ENCODE peak calls at places on chromosome 20, in nine cellular contexts. One of them, this sample, is unnamed.

GRCh38 chr20:32912688-32913087 is 54.0 kb downstream of the EFCAB8 start:
- DNase-seq in H1: no peak
- DNase-seq in activated naive CD8-positive, alpha-beta T cell treated with anti-CD3 and anti-CD28 coated beads, Interleukin-2, amount 50 U/mL, for 24 hours: no peak
- DNase-seq in cardiac muscle cell: no peak
- DNase-seq in activated CD4-positive, alpha-beta T cell treated with anti-CD3 and anti-CD28 coated beads, Interleukin-2, amount 50 U/mL, for 24 hours: no peak
- DNase-seq in activated T-cell treated with anti-CD3 and anti-CD28 coated beads for 24 hours: no peak
- DNase-seq in dorsolateral prefrontal cortex: no peak
- DNase-seq in GM23248: no peak
- DNase-seq in A549: no peak
- DNase-seq in this sample: no peak

GRCh38 chr20:48795732-48796131 is 32.1 kb downstream of the PREX1 start:
- DNase-seq in A549: no peak
- DNase-seq in cardiac muscle cell: no peak
- DNase-seq in H1: no peak
- DNase-seq in GM23248: no peak
- DNase-seq in activated naive CD8-positive, alpha-beta T cell treated with anti-CD3 and anti-CD28 coated beads, Interleukin-2, amount 50 U/mL, for 24 hours: no peak
- DNase-seq in activated T-cell treated with anti-CD3 and anti-CD28 coated beads for 24 hours: no peak
- DNase-seq in activated CD4-positive, alpha-beta T cell treated with anti-CD3 and anti-CD28 coated beads, Interleukin-2, amount 50 U/mL, for 24 hours: no peak
- DNase-seq in dorsolateral prefrontal cortex: no peak
- DNase-seq in this sample: no peak

GRCh38 chr20:63945921-63946920 is 10.0 kb downstream of the UCKL1 start:
- DNase-seq in activated CD4-positive, alpha-beta T cell treated with anti-CD3 and anti-CD28 coated beads, Interleukin-2, amount 50 U/mL, for 24 hours: no peak
- DNase-seq in activated naive CD8-positive, alpha-beta T cell treated with anti-CD3 and anti-CD28 coated beads, Interleukin-2, amount 50 U/mL, for 24 hours: no peak
- DNase-seq in H1: no peak
- DNase-seq in dorsolateral prefrontal cortex: no peak
- DNase-seq in GM23248: no peak
- DNase-seq in cardiac muscle cell: no peak
- DNase-seq in activated T-cell treated with anti-CD3 and anti-CD28 coated beads for 24 hours: no peak
- DNase-seq in A549: no peak
- DNase-seq in this sample: no peak

GRCh38 chr20:17541996-17542395 is 10.8 kb upstream of the BFSP1 start:
- DNase-seq in cardiac muscle cell: peak; percentile 38
- DNase-seq in activated T-cell treated with anti-CD3 and anti-CD28 coated beads for 24 hours: no peak
- DNase-seq in dorsolateral prefrontal cortex: no peak
- DNase-seq in activated naive CD8-positive, alpha-beta T cell treated with anti-CD3 and anti-CD28 coated beads, Interleukin-2, amount 50 U/mL, for 24 hours: no peak
- DNase-seq in activated CD4-positive, alpha-beta T cell treated with anti-CD3 and anti-CD28 coated beads, Interleukin-2, amount 50 U/mL, for 24 hours: no peak
- DNase-seq in GM23248: peak; percentile 90
- DNase-seq in H1: no peak
- DNase-seq in A549: no peak
- DNase-seq in this sample: no peak

GRCh38 chr20:22814475-22815205 is 220.5 kb upstream of the SSTR4 start:
- DNase-seq in activated naive CD8-positive, alpha-beta T cell treated with anti-CD3 and anti-CD28 coated beads, Interleukin-2, amount 50 U/mL, for 24 hours: no peak
- DNase-seq in H1: no peak
- DNase-seq in cardiac muscle cell: no peak
- DNase-seq in dorsolateral prefrontal cortex: no peak
- DNase-seq in activated T-cell treated with anti-CD3 and anti-CD28 coated beads for 24 hours: no peak
- DNase-seq in activated CD4-positive, alpha-beta T cell treated with anti-CD3 and anti-CD28 coated beads, Interleukin-2, amount 50 U/mL, for 24 hours: no peak
- DNase-seq in GM23248: no peak
- DNase-seq in A549: no peak
- DNase-seq in this sample: no peak

GRCh38 chr20:2178328-2179232 is 77.0 kb downstream of the STK35 start:
- DNase-seq in activated CD4-positive, alpha-beta T cell treated with anti-CD3 and anti-CD28 coated beads, Interleukin-2, amount 50 U/mL, for 24 hours: no peak
- DNase-seq in H1: no peak
- DNase-seq in cardiac muscle cell: peak; percentile 67
- DNase-seq in dorsolateral prefrontal cortex: no peak
- DNase-seq in A549: no peak
- DNase-seq in activated naive CD8-positive, alpha-beta T cell treated with anti-CD3 and anti-CD28 coated beads, Interleukin-2, amount 50 U/mL, for 24 hours: no peak
- DNase-seq in activated T-cell treated with anti-CD3 and anti-CD28 coated beads for 24 hours: no peak
- DNase-seq in GM23248: no peak
- DNase-seq in this sample: no peak

GRCh38 chr20:15902493-15902892 is 670.8 kb downstream of the KIF16B start:
- DNase-seq in dorsolateral prefrontal cortex: no peak
- DNase-seq in activated CD4-positive, alpha-beta T cell treated with anti-CD3 and anti-CD28 coated beads, Interleukin-2, amount 50 U/mL, for 24 hours: no peak
- DNase-seq in cardiac muscle cell: no peak
- DNase-seq in activated T-cell treated with anti-CD3 and anti-CD28 coated beads for 24 hours: no peak
- DNase-seq in A549: peak; percentile 44
- DNase-seq in activated naive CD8-positive, alpha-beta T cell treated with anti-CD3 and anti-CD28 coated beads, Interleukin-2, amount 50 U/mL, for 24 hours: peak; percentile 7
- DNase-seq in GM23248: no peak
- DNase-seq in H1: peak; percentile 27
- DNase-seq in this sample: peak; percentile 58

GRCh38 chr20:35618372-35619131 is 2.9 kb downstream of the SPAG4 start:
- DNase-seq in activated naive CD8-positive, alpha-beta T cell treated with anti-CD3 and anti-CD28 coated beads, Interleukin-2, amount 50 U/mL, for 24 hours: no peak
- DNase-seq in A549: no peak
- DNase-seq in cardiac muscle cell: peak; percentile 32
- DNase-seq in dorsolateral prefrontal cortex: no peak
- DNase-seq in activated CD4-positive, alpha-beta T cell treated with anti-CD3 and anti-CD28 coated beads, Interleukin-2, amount 50 U/mL, for 24 hours: no peak
- DNase-seq in H1: no peak
- DNase-seq in GM23248: peak; percentile 62
- DNase-seq in activated T-cell treated with anti-CD3 and anti-CD28 coated beads for 24 hours: no peak
- DNase-seq in this sample: peak; percentile 24

GRCh38 chr20:37945034-37945660 is 42.2 kb downstream of the VSTM2L start:
- DNase-seq in activated CD4-positive, alpha-beta T cell treated with anti-CD3 and anti-CD28 coated beads, Interleukin-2, amount 50 U/mL, for 24 hours: no peak
- DNase-seq in cardiac muscle cell: no peak
- DNase-seq in GM23248: no peak
- DNase-seq in A549: no peak
- DNase-seq in activated naive CD8-positive, alpha-beta T cell treated with anti-CD3 and anti-CD28 coated beads, Interleukin-2, amount 50 U/mL, for 24 hours: no peak
- DNase-seq in H1: no peak
- DNase-seq in dorsolateral prefrontal cortex: no peak
- DNase-seq in activated T-cell treated with anti-CD3 and anti-CD28 coated beads for 24 hours: no peak
- DNase-seq in this sample: no peak

GRCh38 chr20:46207031-46207549 is 89.0 kb downstream of the CD40 start:
- DNase-seq in cardiac muscle cell: no peak
- DNase-seq in GM23248: peak; percentile 16
- DNase-seq in H1: no peak
- DNase-seq in activated naive CD8-positive, alpha-beta T cell treated with anti-CD3 and anti-CD28 coated beads, Interleukin-2, amount 50 U/mL, for 24 hours: no peak
- DNase-seq in A549: no peak
- DNase-seq in dorsolateral prefrontal cortex: no peak
- DNase-seq in activated CD4-positive, alpha-beta T cell treated with anti-CD3 and anti-CD28 coated beads, Interleukin-2, amount 50 U/mL, for 24 hours: no peak
- DNase-seq in activated T-cell treated with anti-CD3 and anti-CD28 coated beads for 24 hours: no peak
- DNase-seq in this sample: no peak

GRCh38 chr20:36745234-36745926 is 510 bp downstream of the NDRG3 start:
- DNase-seq in A549: peak; percentile 16
- DNase-seq in dorsolateral prefrontal cortex: peak; percentile 61
- DNase-seq in H1: no peak
- DNase-seq in activated naive CD8-positive, alpha-beta T cell treated with anti-CD3 and anti-CD28 coated beads, Interleukin-2, amount 50 U/mL, for 24 hours: peak; percentile 50
- DNase-seq in cardiac muscle cell: peak; percentile 8
- DNase-seq in activated T-cell treated with anti-CD3 and anti-CD28 coated beads for 24 hours: no peak
- DNase-seq in activated CD4-positive, alpha-beta T cell treated with anti-CD3 and anti-CD28 coated beads, Interleukin-2, amount 50 U/mL, for 24 hours: no peak
- DNase-seq in GM23248: peak; percentile 45
- DNase-seq in this sample: no peak

GRCh38 chr20:16846011-16846410 is 97.9 kb downstream of the OTOR start:
- DNase-seq in GM23248: peak; percentile 70
- DNase-seq in activated naive CD8-positive, alpha-beta T cell treated with anti-CD3 and anti-CD28 coated beads, Interleukin-2, amount 50 U/mL, for 24 hours: no peak
- DNase-seq in cardiac muscle cell: no peak
- DNase-seq in activated CD4-positive, alpha-beta T cell treated with anti-CD3 and anti-CD28 coated beads, Interleukin-2, amount 50 U/mL, for 24 hours: no peak
- DNase-seq in activated T-cell treated with anti-CD3 and anti-CD28 coated beads for 24 hours: no peak
- DNase-seq in H1: no peak
- DNase-seq in A549: no peak
- DNase-seq in dorsolateral prefrontal cortex: no peak
- DNase-seq in this sample: no peak

GRCh38 chr20:49163696-49164095 is 24.4 kb downstream of the STAU1 start:
- DNase-seq in cardiac muscle cell: no peak
- DNase-seq in A549: no peak
- DNase-seq in H1: no peak
- DNase-seq in activated naive CD8-positive, alpha-beta T cell treated with anti-CD3 and anti-CD28 coated beads, Interleukin-2, amount 50 U/mL, for 24 hours: no peak
- DNase-seq in activated CD4-positive, alpha-beta T cell treated with anti-CD3 and anti-CD28 coated beads, Interleukin-2, amount 50 U/mL, for 24 hours: no peak
- DNase-seq in GM23248: no peak
- DNase-seq in activated T-cell treated with anti-CD3 and anti-CD28 coated beads for 24 hours: no peak
- DNase-seq in dorsolateral prefrontal cortex: no peak
- DNase-seq in this sample: no peak

GRCh38 chr20:61759286-61760065 is 306.2 kb downstream of the TAF4 start:
- DNase-seq in activated CD4-positive, alpha-beta T cell treated with anti-CD3 and anti-CD28 coated beads, Interleukin-2, amount 50 U/mL, for 24 hours: no peak
- DNase-seq in GM23248: no peak
- DNase-seq in H1: no peak
- DNase-seq in cardiac muscle cell: no peak
- DNase-seq in A549: no peak
- DNase-seq in dorsolateral prefrontal cortex: peak; percentile 48
- DNase-seq in activated T-cell treated with anti-CD3 and anti-CD28 coated beads for 24 hours: no peak
- DNase-seq in activated naive CD8-positive, alpha-beta T cell treated with anti-CD3 and anti-CD28 coated beads, Interleukin-2, amount 50 U/mL, for 24 hours: no peak
- DNase-seq in this sample: no peak

GRCh38 chr20:25580711-25581110 is 4.6 kb downstream of the NINL start:
- DNase-seq in GM23248: no peak
- DNase-seq in cardiac muscle cell: peak; percentile 56
- DNase-seq in A549: no peak
- DNase-seq in H1: no peak
- DNase-seq in activated naive CD8-positive, alpha-beta T cell treated with anti-CD3 and anti-CD28 coated beads, Interleukin-2, amount 50 U/mL, for 24 hours: no peak
- DNase-seq in activated T-cell treated with anti-CD3 and anti-CD28 coated beads for 24 hours: no peak
- DNase-seq in dorsolateral prefrontal cortex: no peak
- DNase-seq in activated CD4-positive, alpha-beta T cell treated with anti-CD3 and anti-CD28 coated beads, Interleukin-2, amount 50 U/mL, for 24 hours: no peak
- DNase-seq in this sample: no peak

GRCh38 chr20:35000311-35000921 is 44.7 kb downstream of the MYH7B start:
- DNase-seq in dorsolateral prefrontal cortex: no peak
- DNase-seq in cardiac muscle cell: no peak
- DNase-seq in A549: no peak
- DNase-seq in GM23248: no peak
- DNase-seq in H1: no peak
- DNase-seq in activated naive CD8-positive, alpha-beta T cell treated with anti-CD3 and anti-CD28 coated beads, Interleukin-2, amount 50 U/mL, for 24 hours: no peak
- DNase-seq in activated CD4-positive, alpha-beta T cell treated with anti-CD3 and anti-CD28 coated beads, Interleukin-2, amount 50 U/mL, for 24 hours: no peak
- DNase-seq in activated T-cell treated with anti-CD3 and anti-CD28 coated beads for 24 hours: no peak
- DNase-seq in this sample: no peak

GRCh38 chr20:47468290-47469050 is 33.2 kb upstream of the NCOA3 start:
- DNase-seq in activated naive CD8-positive, alpha-beta T cell treated with anti-CD3 and anti-CD28 coated beads, Interleukin-2, amount 50 U/mL, for 24 hours: no peak
- DNase-seq in A549: no peak
- DNase-seq in dorsolateral prefrontal cortex: no peak
- DNase-seq in activated CD4-positive, alpha-beta T cell treated with anti-CD3 and anti-CD28 coated beads, Interleukin-2, amount 50 U/mL, for 24 hours: no peak
- DNase-seq in activated T-cell treated with anti-CD3 and anti-CD28 coated beads for 24 hours: no peak
- DNase-seq in GM23248: no peak
- DNase-seq in cardiac muscle cell: no peak
- DNase-seq in H1: no peak
- DNase-seq in this sample: no peak

GRCh38 chr20:58790440-58790839 is 60.3 kb downstream of the GNAS-AS1 start:
- DNase-seq in activated T-cell treated with anti-CD3 and anti-CD28 coated beads for 24 hours: no peak
- DNase-seq in activated naive CD8-positive, alpha-beta T cell treated with anti-CD3 and anti-CD28 coated beads, Interleukin-2, amount 50 U/mL, for 24 hours: no peak
- DNase-seq in A549: no peak
- DNase-seq in cardiac muscle cell: no peak
- DNase-seq in dorsolateral prefrontal cortex: no peak
- DNase-seq in H1: no peak
- DNase-seq in GM23248: no peak
- DNase-seq in activated CD4-positive, alpha-beta T cell treated with anti-CD3 and anti-CD28 coated beads, Interleukin-2, amount 50 U/mL, for 24 hours: no peak
- DNase-seq in this sample: no peak

GRCh38 chr20:5822569-5822968 is 72.4 kb downstream of the SHLD1 start:
- DNase-seq in GM23248: no peak
- DNase-seq in activated CD4-positive, alpha-beta T cell treated with anti-CD3 and anti-CD28 coated beads, Interleukin-2, amount 50 U/mL, for 24 hours: no peak
- DNase-seq in dorsolateral prefrontal cortex: no peak
- DNase-seq in activated naive CD8-positive, alpha-beta T cell treated with anti-CD3 and anti-CD28 coated beads, Interleukin-2, amount 50 U/mL, for 24 hours: no peak
- DNase-seq in cardiac muscle cell: no peak
- DNase-seq in A549: no peak
- DNase-seq in activated T-cell treated with anti-CD3 and anti-CD28 coated beads for 24 hours: no peak
- DNase-seq in H1: no peak
- DNase-seq in this sample: no peak

GRCh38 chr20:8807480-8808179 is 261.3 kb upstream of the PLCB4 start:
- DNase-seq in A549: no peak
- DNase-seq in dorsolateral prefrontal cortex: no peak
- DNase-seq in cardiac muscle cell: no peak
- DNase-seq in activated T-cell treated with anti-CD3 and anti-CD28 coated beads for 24 hours: no peak
- DNase-seq in H1: no peak
- DNase-seq in activated naive CD8-positive, alpha-beta T cell treated with anti-CD3 and anti-CD28 coated beads, Interleukin-2, amount 50 U/mL, for 24 hours: no peak
- DNase-seq in activated CD4-positive, alpha-beta T cell treated with anti-CD3 and anti-CD28 coated beads, Interleukin-2, amount 50 U/mL, for 24 hours: no peak
- DNase-seq in GM23248: no peak
- DNase-seq in this sample: no peak

GRCh38 chr20:50580016-50580747 is 70.0 kb downstream of the PTPN1 start:
- DNase-seq in cardiac muscle cell: peak; percentile 62
- DNase-seq in GM23248: peak; percentile 69
- DNase-seq in dorsolateral prefrontal cortex: peak; percentile 78
- DNase-seq in activated naive CD8-positive, alpha-beta T cell treated with anti-CD3 and anti-CD28 coated beads, Interleukin-2, amount 50 U/mL, for 24 hours: peak; percentile 65
- DNase-seq in H1: no peak
- DNase-seq in A549: peak; percentile 65
- DNase-seq in activated T-cell treated with anti-CD3 and anti-CD28 coated beads for 24 hours: peak; percentile 33
- DNase-seq in activated CD4-positive, alpha-beta T cell treated with anti-CD3 and anti-CD28 coated beads, Interleukin-2, amount 50 U/mL, for 24 hours: no peak
- DNase-seq in this sample: peak; percentile 72

GRCh38 chr20:32823078-32823477 is 3.3 kb downstream of the MAPRE1 start:
- DNase-seq in activated CD4-positive, alpha-beta T cell treated with anti-CD3 and anti-CD28 coated beads, Interleukin-2, amount 50 U/mL, for 24 hours: peak; percentile 17
- DNase-seq in cardiac muscle cell: peak; percentile 76
- DNase-seq in A549: peak; percentile 29
- DNase-seq in activated naive CD8-positive, alpha-beta T cell treated with anti-CD3 and anti-CD28 coated beads, Interleukin-2, amount 50 U/mL, for 24 hours: peak; percentile 33
- DNase-seq in dorsolateral prefrontal cortex: no peak
- DNase-seq in activated T-cell treated with anti-CD3 and anti-CD28 coated beads for 24 hours: peak; percentile 7
- DNase-seq in H1: no peak
- DNase-seq in GM23248: peak; percentile 94
- DNase-seq in this sample: no peak

GRCh38 chr20:4607287-4607713 is 114.4 kb upstream of the PRND start:
- DNase-seq in activated T-cell treated with anti-CD3 and anti-CD28 coated beads for 24 hours: peak; percentile 33
- DNase-seq in GM23248: peak; percentile 76
- DNase-seq in A549: peak; percentile 75
- DNase-seq in activated CD4-positive, alpha-beta T cell treated with anti-CD3 and anti-CD28 coated beads, Interleukin-2, amount 50 U/mL, for 24 hours: peak; percentile 54
- DNase-seq in activated naive CD8-positive, alpha-beta T cell treated with anti-CD3 and anti-CD28 coated beads, Interleukin-2, amount 50 U/mL, for 24 hours: peak; percentile 49
- DNase-seq in H1: peak; percentile 15
- DNase-seq in cardiac muscle cell: peak; percentile 82
- DNase-seq in dorsolateral prefrontal cortex: peak; percentile 56
- DNase-seq in this sample: peak; percentile 64

GRCh38 chr20:44714701-44715494 is at the start of gene CCN5:
- DNase-seq in dorsolateral prefrontal cortex: peak; percentile 77
- DNase-seq in activated naive CD8-positive, alpha-beta T cell treated with anti-CD3 and anti-CD28 coated beads, Interleukin-2, amount 50 U/mL, for 24 hours: no peak
- DNase-seq in GM23248: peak; percentile 95
- DNase-seq in activated T-cell treated with anti-CD3 and anti-CD28 coated beads for 24 hours: no peak
- DNase-seq in H1: no peak
- DNase-seq in A549: peak; percentile 79
- DNase-seq in cardiac muscle cell: peak; percentile 91
- DNase-seq in activated CD4-positive, alpha-beta T cell treated with anti-CD3 and anti-CD28 coated beads, Interleukin-2, amount 50 U/mL, for 24 hours: no peak
- DNase-seq in this sample: no peak

GRCh38 chr20:59705651-59706101 is 101.3 kb downstream of the PHACTR3 start:
- DNase-seq in dorsolateral prefrontal cortex: no peak
- DNase-seq in GM23248: no peak
- DNase-seq in activated CD4-positive, alpha-beta T cell treated with anti-CD3 and anti-CD28 coated beads, Interleukin-2, amount 50 U/mL, for 24 hours: no peak
- DNase-seq in activated naive CD8-positive, alpha-beta T cell treated with anti-CD3 and anti-CD28 coated beads, Interleukin-2, amount 50 U/mL, for 24 hours: no peak
- DNase-seq in cardiac muscle cell: no peak
- DNase-seq in activated T-cell treated with anti-CD3 and anti-CD28 coated beads for 24 hours: no peak
- DNase-seq in A549: no peak
- DNase-seq in H1: no peak
- DNase-seq in this sample: no peak

GRCh38 chr20:25984933-25985332 is 288.3 kb upstream of the ZNF337 start:
- DNase-seq in A549: no peak
- DNase-seq in cardiac muscle cell: peak; percentile 74
- DNase-seq in activated T-cell treated with anti-CD3 and anti-CD28 coated beads for 24 hours: peak; percentile 33
- DNase-seq in activated CD4-positive, alpha-beta T cell treated with anti-CD3 and anti-CD28 coated beads, Interleukin-2, amount 50 U/mL, for 24 hours: peak; percentile 28
- DNase-seq in H1: no peak
- DNase-seq in GM23248: peak; percentile 69
- DNase-seq in activated naive CD8-positive, alpha-beta T cell treated with anti-CD3 and anti-CD28 coated beads, Interleukin-2, amount 50 U/mL, for 24 hours: peak; percentile 50
- DNase-seq in dorsolateral prefrontal cortex: no peak
- DNase-seq in this sample: no peak

GRCh38 chr20:22285555-22285954 is 298.8 kb downstream of the FOXA2 start:
- DNase-seq in GM23248: no peak
- DNase-seq in cardiac muscle cell: no peak
- DNase-seq in A549: peak; percentile 19
- DNase-seq in activated T-cell treated with anti-CD3 and anti-CD28 coated beads for 24 hours: no peak
- DNase-seq in activated CD4-positive, alpha-beta T cell treated with anti-CD3 and anti-CD28 coated beads, Interleukin-2, amount 50 U/mL, for 24 hours: no peak
- DNase-seq in H1: no peak
- DNase-seq in dorsolateral prefrontal cortex: no peak
- DNase-seq in activated naive CD8-positive, alpha-beta T cell treated with anti-CD3 and anti-CD28 coated beads, Interleukin-2, amount 50 U/mL, for 24 hours: no peak
- DNase-seq in this sample: no peak

GRCh38 chr20:5073154-5074049 is 46.4 kb downstream of the PCNA start:
- DNase-seq in dorsolateral prefrontal cortex: peak; percentile 56
- DNase-seq in H1: no peak
- DNase-seq in cardiac muscle cell: peak; percentile 58
- DNase-seq in activated CD4-positive, alpha-beta T cell treated with anti-CD3 and anti-CD28 coated beads, Interleukin-2, amount 50 U/mL, for 24 hours: no peak
- DNase-seq in activated naive CD8-positive, alpha-beta T cell treated with anti-CD3 and anti-CD28 coated beads, Interleukin-2, amount 50 U/mL, for 24 hours: no peak
- DNase-seq in activated T-cell treated with anti-CD3 and anti-CD28 coated beads for 24 hours: no peak
- DNase-seq in A549: peak; percentile 97
- DNase-seq in GM23248: peak; percentile 92
- DNase-seq in this sample: no peak

GRCh38 chr20:20410678-20411077 is 42.8 kb downstream of the INSM1 start:
- DNase-seq in dorsolateral prefrontal cortex: peak; percentile 59
- DNase-seq in activated T-cell treated with anti-CD3 and anti-CD28 coated beads for 24 hours: no peak
- DNase-seq in GM23248: no peak
- DNase-seq in cardiac muscle cell: peak; percentile 59
- DNase-seq in H1: peak; percentile 17
- DNase-seq in A549: no peak
- DNase-seq in activated naive CD8-positive, alpha-beta T cell treated with anti-CD3 and anti-CD28 coated beads, Interleukin-2, amount 50 U/mL, for 24 hours: no peak
- DNase-seq in activated CD4-positive, alpha-beta T cell treated with anti-CD3 and anti-CD28 coated beads, Interleukin-2, amount 50 U/mL, for 24 hours: no peak
- DNase-seq in this sample: peak; percentile 57

GRCh38 chr20:24761220-24762065 is 187.6 kb upstream of the CST7 start:
- DNase-seq in GM23248: no peak
- DNase-seq in H1: no peak
- DNase-seq in activated CD4-positive, alpha-beta T cell treated with anti-CD3 and anti-CD28 coated beads, Interleukin-2, amount 50 U/mL, for 24 hours: no peak
- DNase-seq in cardiac muscle cell: no peak
- DNase-seq in activated naive CD8-positive, alpha-beta T cell treated with anti-CD3 and anti-CD28 coated beads, Interleukin-2, amount 50 U/mL, for 24 hours: no peak
- DNase-seq in A549: no peak
- DNase-seq in activated T-cell treated with anti-CD3 and anti-CD28 coated beads for 24 hours: no peak
- DNase-seq in dorsolateral prefrontal cortex: no peak
- DNase-seq in this sample: no peak

GRCh38 chr20:51541189-51542032 is 1.1 kb downstream of the NFATC2 start:
- DNase-seq in dorsolateral prefrontal cortex: no peak
- DNase-seq in activated CD4-positive, alpha-beta T cell treated with anti-CD3 and anti-CD28 coated beads, Interleukin-2, amount 50 U/mL, for 24 hours: peak; percentile 78
- DNase-seq in activated naive CD8-positive, alpha-beta T cell treated with anti-CD3 and anti-CD28 coated beads, Interleukin-2, amount 50 U/mL, for 24 hours: peak; percentile 83
- DNase-seq in activated T-cell treated with anti-CD3 and anti-CD28 coated beads for 24 hours: peak; percentile 74
- DNase-seq in GM23248: peak; percentile 32
- DNase-seq in cardiac muscle cell: peak; percentile 80
- DNase-seq in H1: no peak
- DNase-seq in A549: no peak
- DNase-seq in this sample: peak; percentile 50

This sample was measured in endothelial cell.